ENCODE peak calls at places on chromosomes 16 and 17, in eight cellular contexts. K is SK-N-SH, E is heart right ventricle, W is esophagus muscularis mucosa, U is heart left ventricle, P is AG09319, M is body of pancreas, B is cardiac muscle cell. J is an unnamed sample.

GRCh38 chr17:16052486-16052885 is 52.9 kb downstream of the TTC19 start:
- DNase-seq in U (no peak), W (no peak), K (no peak), E (no peak), P (no peak), B (no peak), M (no peak), J (peak)

GRCh38 chr16:66934138-66934838 is at the start of gene CIAO2B:
- DNase-seq in K (peak), P (peak), B (peak), U (peak), E (peak), W (peak), M (peak), J (peak)

GRCh38 chr17:43683928-43684653 is 22.4 kb upstream of the MEOX1 start:
- DNase-seq in M (no peak), B (no peak), E (no peak), U (no peak), K (no peak), W (no peak), P (no peak), J (no peak)

GRCh38 chr17:56708670-56709410 is 115.3 kb downstream of the NOG start:
- DNase-seq in P (no peak), K (no peak), W (no peak), M (no peak), U (no peak), E (no peak), B (no peak), J (no peak)

GRCh38 chr17:9241774-9242496 is 220.6 kb downstream of the NTN1 start:
- DNase-seq in M (no peak), P (no peak), W (no peak), E (no peak), B (no peak), K (no peak), U (peak), J (no peak)

GRCh38 chr16:66903544-66904427 is 14.9 kb downstream of the CDH16 start:
- DNase-seq in W (no peak), P (no peak), U (peak), E (peak), B (peak), M (no peak), K (peak), J (no peak)

GRCh38 chr17:4074831-4075495 is 67.9 kb downstream of the ZZEF1 start:
- DNase-seq in U (no peak), K (peak), B (peak), P (no peak), E (no peak), M (no peak), W (no peak), J (peak)

GRCh38 chr16:35745191-35745590 is 2285.8 kb downstream of the TP53TG3F start:
- DNase-seq in B (no peak), W (no peak), K (no peak), M (no peak), P (no peak), U (no peak), E (no peak), J (no peak)

GRCh38 chr17:15502315-15503112 is 35.1 kb upstream of the CDRT4 start:
- DNase-seq in U (peak), W (peak), P (peak), K (peak), E (peak), M (peak), B (peak), J (peak)

GRCh38 chr17:62017496-62017895 is 47.6 kb downstream of the MED13 start:
- DNase-seq in P (no peak), U (no peak), E (no peak), B (no peak), K (no peak), M (no peak), W (no peak), J (peak)

GRCh38 chr17:63601439-63602371 is 1.0 kb downstream of the TACO1 start:
- DNase-seq in W (no peak), E (no peak), M (no peak), B (peak), P (no peak), U (no peak), K (no peak), J (no peak)

GRCh38 chr16:4893103-4893862 is 43.7 kb downstream of the PPL start:
- DNase-seq in W (no peak), P (no peak), K (no peak), M (no peak), B (no peak), E (no peak), U (no peak), J (no peak)

GRCh38 chr17:66508896-66509843 is 206.8 kb downstream of the PRKCA start:
- DNase-seq in E (no peak), W (no peak), P (peak), M (peak), K (no peak), B (no peak), U (peak), J (peak)

GRCh38 chr17:32894245-32894644 is 17.3 kb upstream of the MYO1D start:
- DNase-seq in K (no peak), P (no peak), M (no peak), B (peak), U (no peak), W (peak), E (no peak), J (no peak)

GRCh38 chr17:59185997-59186396 is 23.8 kb upstream of the SMG8 start:
- DNase-seq in M (no peak), K (no peak), E (no peak), B (no peak), U (no peak), P (no peak), W (no peak), J (no peak)

GRCh38 chr16:12100124-12100647 is 123.7 kb downstream of the SNX29 start:
- DNase-seq in W (no peak), B (no peak), E (no peak), M (no peak), U (no peak), P (no peak), K (no peak), J (no peak)

GRCh38 chr17:82528484-82529265 is 9.1 kb downstream of the FOXK2 start:
- DNase-seq in W (no peak), M (peak), K (peak), P (no peak), E (peak), U (peak), B (no peak), J (peak)

GRCh38 chr16:53089434-53090270 is 34.9 kb downstream of the CHD9 start:
- DNase-seq in U (no peak), B (no peak), K (no peak), P (no peak), M (no peak), W (no peak), E (no peak), J (peak)

DNA sequence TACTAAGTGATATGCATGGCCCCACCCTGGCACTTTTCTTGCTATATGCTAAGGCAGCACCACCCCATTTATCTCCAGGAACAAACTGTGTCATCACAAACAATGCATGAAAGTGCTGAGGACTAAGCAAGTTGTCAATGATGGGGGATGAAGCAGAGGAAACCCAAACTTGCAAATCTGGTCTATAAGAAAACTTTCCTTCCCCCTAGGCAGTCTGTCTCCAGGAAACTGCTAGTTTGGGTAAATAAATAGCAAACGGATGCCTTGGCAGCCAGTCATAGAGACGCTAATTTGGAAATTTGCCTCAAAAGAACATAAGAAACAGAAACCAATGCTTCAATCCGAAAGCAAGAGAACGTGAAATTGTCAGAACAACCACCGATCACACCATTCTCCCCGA is 5.6 kb upstream of the HSBP1 start:
- DNase-seq in E (no peak), P (peak), M (no peak), B (no peak), K (no peak), W (no peak), U (no peak), J (peak)
- TF ChIP-seq CTCF in E (no peak), P (no peak), M (no peak), B (no peak), K (no peak), W (no peak), U (no peak), J (no peak)

GRCh38 chr17:34638526-34639260 is 59.3 kb downstream of the TMEM132E start:
- DNase-seq in W (no peak), U (no peak), B (no peak), K (no peak), P (no peak), M (no peak), E (no peak), J (no peak)
- TF ChIP-seq CTCF in W (no peak), U (no peak), B (no peak), K (no peak), P (no peak), M (no peak), E (no peak), J (no peak)

GRCh38 chr16:10608687-10609409 is 28.4 kb upstream of the EMP2 start:
- DNase-seq in P (no peak), W (no peak), M (no peak), U (peak), B (peak), E (peak), K (no peak), J (peak)

GRCh38 chr16:10611825-10612342 is 31.5 kb upstream of the EMP2 start:
- DNase-seq in B (no peak), E (no peak), U (no peak), W (no peak), K (no peak), P (no peak), M (no peak), J (no peak)

GRCh38 chr16:10610499-10611184 is 30.2 kb upstream of the EMP2 start:
- DNase-seq in E (no peak), P (no peak), W (no peak), B (no peak), M (no peak), U (no peak), K (no peak), J (no peak)

GRCh38 chr16:10607157-10607556 is 26.8 kb upstream of the EMP2 start:
- DNase-seq in W (no peak), K (no peak), B (no peak), M (no peak), U (no peak), P (no peak), E (no peak), J (no peak)

GRCh38 chr16:10609410-10609774 is 29.0 kb upstream of the EMP2 start:
- DNase-seq in E (no peak), K (no peak), W (no peak), U (peak), M (no peak), P (no peak), B (no peak), J (peak)
- TF ChIP-seq CTCF in E (no peak), K (no peak), W (no peak), U (no peak), M (no peak), P (peak), B (no peak), J (no peak)

DNA sequence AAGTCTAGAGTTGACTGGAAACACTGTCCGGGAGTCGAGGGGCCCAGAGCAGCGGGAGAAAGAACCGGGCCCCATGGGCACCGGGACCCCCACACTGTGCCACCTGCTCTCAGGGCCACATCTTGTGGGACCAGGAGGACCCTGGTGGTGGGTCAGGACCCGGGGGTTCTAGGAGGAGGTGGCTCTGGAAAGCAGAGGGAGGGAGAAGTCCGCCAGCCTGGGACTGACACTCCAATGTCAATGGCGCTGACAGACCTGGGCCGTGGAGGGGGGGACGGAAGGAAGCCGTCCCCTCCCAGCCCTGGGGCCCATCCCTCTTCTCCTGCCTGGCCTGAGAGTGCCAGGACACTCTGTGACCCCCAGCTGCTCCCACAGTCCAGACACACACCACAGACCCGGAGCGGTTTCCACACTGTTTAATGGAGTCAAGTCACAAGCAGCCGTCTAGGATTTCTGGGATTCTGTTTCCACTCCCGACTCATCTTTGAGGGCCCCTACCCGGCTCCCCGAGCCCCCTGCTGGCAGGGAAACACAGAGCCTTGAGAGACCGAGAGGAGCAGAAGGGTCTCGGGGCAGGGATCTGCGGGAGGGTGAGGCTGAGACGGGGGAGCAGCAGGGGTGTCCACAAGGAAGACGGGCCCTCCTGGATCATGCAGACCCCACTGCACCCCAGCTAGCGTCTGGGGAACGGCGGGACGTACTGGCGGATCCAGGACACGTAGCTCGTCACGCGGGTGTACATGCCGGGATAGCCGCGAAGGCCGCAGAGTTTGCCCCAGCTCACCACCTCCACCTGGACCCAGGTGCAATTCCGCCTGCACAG is 23.6 kb upstream of the UBE2I start:
- DNase-seq in M (no peak), K (no peak), P (no peak), W (no peak), B (peak), U (no peak), E (no peak), J (no peak)
- TF ChIP-seq CTCF in M (no peak), K (peak), P (no peak), W (no peak), B (no peak), U (no peak), E (no peak), J (no peak)

GRCh38 chr16:71645450-71645849 is 19.5 kb downstream of the MARVELD3 start:
- DNase-seq in K (peak), M (no peak), U (no peak), W (no peak), E (no peak), B (peak), P (no peak), J (no peak)
- TF ChIP-seq CTCF in K (peak), M (peak), U (no peak), W (no peak), E (peak), B (peak), P (peak), J (peak)

GRCh38 chr17:73196500-73196899 is 3.6 kb downstream of the COG1 start:
- DNase-seq in P (no peak), B (peak), W (no peak), M (peak), U (no peak), K (no peak), E (peak), J (peak)
- TF ChIP-seq CTCF in P (peak), B (peak), W (no peak), M (peak), U (peak), K (no peak), E (peak), J (peak)

GRCh38 chr16:62644030-62644812 is 608.0 kb upstream of the CDH8 start:
- DNase-seq in M (no peak), U (no peak), B (no peak), W (no peak), E (no peak), K (no peak), P (no peak), J (no peak)
- TF ChIP-seq CTCF in M (no peak), U (no peak), B (no peak), W (no peak), E (no peak), K (no peak), P (no peak), J (no peak)

DNA sequence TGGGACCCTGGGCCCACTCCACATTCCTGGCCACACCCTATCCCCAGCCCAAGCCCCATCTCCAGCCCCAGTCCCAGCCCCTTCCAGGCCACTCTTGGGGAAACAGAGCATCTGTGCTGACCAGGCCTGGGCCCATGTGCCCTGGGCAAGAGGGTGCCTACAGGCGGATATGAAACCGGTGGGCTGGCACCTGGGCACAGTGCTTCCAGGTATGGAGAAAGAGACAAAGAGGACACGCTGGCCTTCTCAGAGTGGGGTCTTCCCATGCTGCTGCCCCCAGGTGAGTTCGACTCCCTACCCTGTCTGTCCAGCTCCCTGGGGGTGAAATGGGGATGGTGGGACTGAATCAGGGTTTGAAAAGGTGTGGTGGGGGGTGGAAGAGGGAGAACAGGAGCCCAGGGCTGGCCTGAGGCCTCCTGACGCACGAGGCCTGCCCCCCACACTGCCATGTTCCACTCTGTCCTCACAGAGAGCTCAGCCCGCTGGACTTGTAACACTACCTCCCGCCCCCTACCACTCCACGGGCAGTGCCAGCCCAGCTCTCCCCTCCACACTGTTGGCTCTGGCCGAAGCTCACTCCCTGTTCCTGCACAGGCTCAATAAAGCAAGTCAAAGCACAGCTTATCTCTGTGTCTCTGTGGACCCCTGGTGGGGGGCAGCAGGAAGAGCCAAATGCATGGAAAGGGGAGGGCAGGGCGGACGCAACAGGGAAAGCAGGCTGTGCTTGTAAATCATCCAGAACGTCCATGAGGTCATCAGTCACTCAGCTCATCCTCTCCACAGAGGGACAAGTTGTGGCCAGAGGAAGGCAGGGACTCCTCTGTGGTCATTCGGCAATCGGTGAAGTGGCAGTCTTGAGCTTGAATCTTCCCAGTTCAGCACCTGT is 71.1 kb upstream of the TMEM97 start:
- DNase-seq in B (no peak), M (no peak), P (no peak), K (peak), E (no peak), U (no peak), W (no peak), J (no peak)
- TF ChIP-seq CTCF in B (no peak), M (no peak), P (no peak), K (no peak), E (no peak), U (no peak), W (no peak), J (no peak)